ENCODE peak calls at places on chromosomes 5 and 9, in eight cellular contexts. Z is AG08396, B is stromal cell of bone marrow, R is SW 1271, O is nephron progenitor cell, V is DMS153, W is WERI-Rb-1, G is H7. F is an unnamed sample.

GRCh38 chr5:141003791-141004601 is 37.7 kb downstream of the PCDHAC2 start:
- DNase-seq in V (peak; percentile 81), B (no peak), Z (no peak), R (peak; percentile 31), O (no peak), W (peak; percentile 72), G (peak; percentile 58), F (peak; percentile 98)

GRCh38 chr5:128491291-128491690 is 46.8 kb downstream of the FBN2 start:
- DNase-seq in Z (no peak), R (no peak), W (no peak), O (no peak), V (no peak), B (no peak), G (no peak), F (peak; percentile 40)

GRCh38 chr9:126665696-126666035 is 51.9 kb downstream of the LMX1B start:
- DNase-seq in V (no peak), G (peak; percentile 82), B (no peak), Z (no peak), R (no peak), O (no peak), W (no peak), F (no peak)

GRCh38 chr9:114003756-114004155 is 74.3 kb downstream of the AMBP start:
- DNase-seq in R (no peak), Z (no peak), W (peak; percentile 5), G (no peak), O (no peak), V (no peak), B (no peak), F (no peak)

GRCh38 chr9:133763272-133764183 is 25.4 kb upstream of the SARDH start:
- DNase-seq in V (no peak), Z (peak; percentile 80), O (no peak), B (peak; percentile 9), W (no peak), G (peak; percentile 57), R (no peak), F (no peak)

GRCh38 chr9:98326402-98327248 is 71.2 kb upstream of the TBC1D2 start:
- DNase-seq in V (no peak), W (peak; percentile 70), R (no peak), G (no peak), O (no peak), Z (no peak), B (no peak), F (peak; percentile 41)

GRCh38 chr9:95753762-95754465 is 121.6 kb upstream of the ERCC6L2 start:
- DNase-seq in G (no peak), R (no peak), V (no peak), W (no peak), Z (no peak), B (no peak), O (no peak), F (peak; percentile 97)

GRCh38 chr5:150428106-150428876 is 15.6 kb upstream of the CD74 start:
- DNase-seq in W (peak; percentile 24), Z (no peak), V (no peak), O (no peak), R (no peak), B (no peak), G (no peak), F (peak; percentile 62)

GRCh38 chr5:138601444-138601843 is 26.2 kb upstream of the HSPA9 start:
- DNase-seq in R (no peak), G (no peak), Z (peak; percentile 55), B (peak; percentile 75), O (no peak), V (no peak), W (no peak), F (no peak)